ENCODE peak calls at places on chromosomes 12 and 14, in seven cellular contexts. D, A, W, Y, P, K and T are unnamed samples.

GRCh38 chr12:26378721-26379120 is 183.3 kb downstream of the SSPN start:
- ATAC-seq in D (no peak), A (no peak), W (no peak), Y (no peak), P (no peak), K (no peak), T (peak; percentile 17)

GRCh38 chr12:76895796-76896195 is 17.0 kb upstream of the CSRP2 start:
- ATAC-seq in D (no peak), A (peak; percentile 39), W (no peak), Y (no peak), P (no peak), K (peak; percentile 44), T (peak; percentile 26)

GRCh38 chr12:7079826-7080125 is 12.5 kb downstream of the C1R start:
- ATAC-seq in D (no peak), A (no peak), W (no peak), Y (no peak), P (no peak), K (no peak), T (peak; percentile 82)

GRCh38 chr14:25121342-25122129 is 71.6 kb upstream of the STXBP6 start:
- ATAC-seq in D (no peak), A (no peak), W (no peak), Y (no peak), P (no peak), K (no peak), T (no peak)

GRCh38 chr12:27193106-27193505 is 51.0 kb upstream of the STK38L start:
- ATAC-seq in D (no peak), A (no peak), W (no peak), Y (no peak), P (no peak), K (no peak), T (no peak)

GRCh38 chr14:70601162-70601561 is 707 bp upstream of the MED6 start:
- ATAC-seq in D (no peak), A (no peak), W (no peak), Y (no peak), P (no peak), K (no peak), T (no peak)

GRCh38 chr12:117842220-117842619 is 126.6 kb downstream of the KSR2 start:
- ATAC-seq in D (no peak), A (no peak), W (no peak), Y (no peak), P (no peak), K (no peak), T (no peak)

GRCh38 chr12:32272465-32272864 is 126.9 kb upstream of the FGD4 start:
- ATAC-seq in D (no peak), A (no peak), W (no peak), Y (no peak), P (no peak), K (peak; percentile 53), T (no peak)

GRCh38 chr14:100850841-100851585 is 25.1 kb downstream of the MEG3 start:
- ATAC-seq in D (peak; percentile 86), A (peak; percentile 90), W (peak; percentile 65), Y (peak; percentile 71), P (peak; percentile 58), K (peak; percentile 81), T (peak; percentile 97)

GRCh38 chr14:51744372-51745150 is 92.9 kb downstream of the FRMD6 start:
- ATAC-seq in D (no peak), A (peak; percentile 72), W (no peak), Y (no peak), P (no peak), K (no peak), T (no peak)

GRCh38 chr14:69500096-69500495 is 15.6 kb downstream of the PLEKHD1 start:
- ATAC-seq in D (no peak), A (no peak), W (no peak), Y (no peak), P (no peak), K (peak; percentile 17), T (no peak)

GRCh38 chr12:19030603-19031002 is 98.9 kb upstream of the PLEKHA5 start:
- ATAC-seq in D (no peak), A (no peak), W (no peak), Y (no peak), P (no peak), K (no peak), T (no peak)

GRCh38 chr12:50224026-50224692 is 57.0 kb upstream of the CERS5 start:
- ATAC-seq in D (peak; percentile 55), A (peak; percentile 81), W (peak; percentile 67), Y (peak; percentile 37), P (peak; percentile 48), K (peak; percentile 79), T (peak; percentile 82)

GRCh38 chr12:124970647-124971402 is 18.1 kb downstream of the DHX37 start:
- ATAC-seq in D (no peak), A (peak; percentile 39), W (no peak), Y (no peak), P (no peak), K (no peak), T (no peak)

GRCh38 chr12:80195143-80195726 is 95.9 kb downstream of the OTOGL start:
- ATAC-seq in D (no peak), A (no peak), W (no peak), Y (no peak), P (no peak), K (no peak), T (no peak)

GRCh38 chr12:113933201-113933786 is 32.8 kb downstream of the RBM19 start:
- ATAC-seq in D (no peak), A (no peak), W (no peak), Y (no peak), P (no peak), K (no peak), T (no peak)

GRCh38 chr14:71348817-71349216 is 441.6 kb downstream of the PCNX1 start:
- ATAC-seq in D (no peak), A (no peak), W (no peak), Y (no peak), P (no peak), K (no peak), T (no peak)

GRCh38 chr12:113075137-113075683 is 18.7 kb downstream of the DTX1 start:
- ATAC-seq in D (peak; percentile 68), A (no peak), W (peak; percentile 75), Y (no peak), P (peak; percentile 68), K (peak; percentile 96), T (peak; percentile 41)